ENCODE peak calls at places on chromosomes 1 and 21, in nine cellular contexts. W, Y, X, G, H, L, C, J and S are unnamed samples. For H3K27me3, the result is how much of the 10 kb centered on the place peaks cover.

GRCh38 chr1:167987174-167987573 is 50.3 kb upstream of the MPC2 start:
- DNase-seq in W (peak), Y (no peak), X (no peak), G (no peak), H (no peak), L (no peak), C (no peak), J (peak), S (no peak)

GRCh38 chr1:112698366-112699310 is 8.3 kb downstream of the RHOC start:
- DNase-seq in W (no peak), Y (no peak), X (no peak), G (no peak), H (peak), L (peak), C (no peak), J (no peak), S (peak)

GRCh38 chr21:43703068-43703880 is 15.7 kb upstream of the PDXK start:
- DNase-seq in W (peak), Y (peak), X (no peak), G (no peak), H (peak), L (no peak), C (no peak), J (peak), S (no peak)

GRCh38 chr1:91278754-91279153 is 125.9 kb downstream of the HFM1 start:
- DNase-seq in W (peak), Y (peak), X (no peak), G (no peak), H (no peak), L (no peak), C (no peak), J (peak), S (no peak)

GRCh38 chr1:56578963-56579875 is at the start of gene PLPP3:
- DNase-seq in W (peak), Y (peak), X (peak), G (peak), H (peak), L (peak), C (peak), J (peak), S (peak)

GRCh38 chr1:179228783-179229213 is 679 bp downstream of the ABL2 start:
- DNase-seq in W (peak), Y (peak), X (no peak), G (peak), H (peak), L (peak), C (no peak), J (no peak), S (peak)

GRCh38 chr1:232578681-232579195 is 51.2 kb downstream of the SIPA1L2 start:
- DNase-seq in W (no peak), Y (no peak), X (no peak), G (no peak), H (no peak), L (no peak), C (no peak), J (no peak), S (no peak)

GRCh38 chr1:219401723-219402431 is 211.0 kb downstream of the ZC3H11B start:
- DNase-seq in W (no peak), Y (no peak), X (no peak), G (no peak), H (no peak), L (no peak), C (no peak), J (no peak), S (no peak)

GRCh38 chr1:86942743-86943142 is 28.3 kb downstream of the HS2ST1 start:
- DNase-seq in W (no peak), Y (no peak), X (no peak), G (no peak), H (no peak), L (no peak), C (no peak), J (no peak), S (no peak)

GRCh38 chr1:149888999-149889289 is 10.4 kb upstream of the BOLA1 start:
- DNase-seq in W (no peak), Y (no peak), X (no peak), G (no peak), H (peak), L (peak), C (no peak), J (no peak), S (peak)

GRCh38 chr1:87644033-87644432 is 315.4 kb downstream of the LMO4 start:
- DNase-seq in W (peak), Y (no peak), X (no peak), G (no peak), H (no peak), L (no peak), C (no peak), J (peak), S (no peak)

GRCh38 chr1:50697440-50698421 is 262.3 kb downstream of the FAF1 start:
- DNase-seq in W (peak), Y (no peak), X (no peak), G (no peak), H (no peak), L (no peak), C (no peak), J (peak), S (no peak)

GRCh38 chr1:233597489-233597901 is 16.4 kb upstream of the KCNK1 start:
- DNase-seq in W (peak), Y (no peak), X (no peak), G (no peak), H (no peak), L (no peak), C (no peak), J (peak), S (no peak)

GRCh38 chr21:42839271-42840231 is 39.8 kb downstream of the WDR4 start:
- DNase-seq in W (no peak), Y (peak), X (no peak), G (no peak), H (no peak), L (peak), C (peak), J (no peak), S (no peak)

GRCh38 chr1:188433428-188433827 is 1604.7 kb downstream of the PLA2G4A start:
- DNase-seq in W (peak), Y (no peak), X (no peak), G (no peak), H (no peak), L (no peak), C (no peak), J (peak), S (no peak)

GRCh38 chr21:42377211-42377950 is 11.0 kb upstream of the TFF1 start:
- DNase-seq in W (no peak), Y (no peak), X (no peak), G (no peak), H (no peak), L (no peak), C (no peak), J (no peak), S (no peak)

GRCh38 chr1:46761740-46762139 is 37.1 kb upstream of the CYP4B1 start:
- DNase-seq in W (no peak), Y (no peak), X (no peak), G (no peak), H (no peak), L (no peak), C (no peak), J (no peak), S (no peak)

GRCh38 chr1:151147132-151147503 is 687 bp upstream of the SEMA6C start:
- DNase-seq in W (no peak), Y (no peak), X (no peak), G (no peak), H (no peak), L (peak), C (no peak), J (no peak), S (no peak)

GRCh38 chr1:9289724-9290493 is 2.8 kb upstream of the SPSB1 start:
- DNase-seq in W (peak), Y (no peak), X (no peak), G (peak), H (peak), L (peak), C (peak), J (peak), S (peak)

GRCh38 chr1:110594466-110595076 is 11.6 kb downstream of the KCNA2 start:
- DNase-seq in W (no peak), Y (no peak), X (no peak), G (no peak), H (peak), L (no peak), C (no peak), J (no peak), S (no peak)

GRCh38 chr1:224054012-224054411 is 59.9 kb upstream of the FBXO28 start:
- DNase-seq in W (no peak), Y (no peak), X (no peak), G (no peak), H (no peak), L (no peak), C (no peak), J (no peak), S (no peak)

GRCh38 chr1:3836421-3836820 is 20.6 kb downstream of the CEP104 start:
- DNase-seq in W (peak), Y (no peak), X (no peak), G (no peak), H (no peak), L (no peak), C (no peak), J (peak), S (no peak)

DNA sequence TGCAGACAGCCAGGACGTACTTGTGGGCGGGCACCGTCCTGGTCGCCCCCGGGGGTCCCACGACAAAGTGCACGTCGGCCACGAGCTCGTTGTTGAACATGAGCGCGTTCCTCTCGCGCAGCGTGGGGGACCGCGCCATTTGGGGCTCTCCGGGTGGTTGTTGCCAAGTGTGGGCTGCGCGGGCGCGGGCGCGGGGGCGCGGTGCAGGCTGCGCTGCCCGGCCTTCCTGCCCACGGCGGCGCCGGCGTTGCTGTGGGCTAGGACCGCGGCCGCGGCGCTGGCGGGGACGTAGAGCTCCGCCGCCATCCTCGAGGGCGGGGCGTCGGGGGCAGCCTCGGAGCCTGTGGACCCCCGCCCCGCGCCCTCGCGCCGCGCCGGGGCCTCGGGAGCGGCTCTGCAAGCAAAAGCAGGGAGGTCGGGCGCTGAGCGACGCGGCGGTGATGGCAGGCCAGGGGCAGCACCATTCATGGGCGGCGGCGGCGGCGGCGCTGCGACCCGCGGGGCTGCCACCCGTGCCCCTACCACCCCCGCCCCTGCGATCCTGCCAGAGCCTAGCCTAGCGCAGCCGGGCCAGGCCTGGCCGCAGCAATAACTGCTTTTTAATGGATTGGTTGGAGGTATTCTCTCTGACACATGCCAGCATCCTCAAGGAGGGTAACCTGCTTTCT is 10.4 kb downstream of the CNR2 start:
- DNase-seq in W (no peak), Y (peak), X (no peak), G (no peak), H (no peak), L (no peak), C (no peak), J (no peak), S (no peak)
- H3K27me3 ChIP-seq in W (under half), Y (under half), X (under half), G (under half), H (under half), L (under half), C (under half), J (under half), S (under half)

DNA sequence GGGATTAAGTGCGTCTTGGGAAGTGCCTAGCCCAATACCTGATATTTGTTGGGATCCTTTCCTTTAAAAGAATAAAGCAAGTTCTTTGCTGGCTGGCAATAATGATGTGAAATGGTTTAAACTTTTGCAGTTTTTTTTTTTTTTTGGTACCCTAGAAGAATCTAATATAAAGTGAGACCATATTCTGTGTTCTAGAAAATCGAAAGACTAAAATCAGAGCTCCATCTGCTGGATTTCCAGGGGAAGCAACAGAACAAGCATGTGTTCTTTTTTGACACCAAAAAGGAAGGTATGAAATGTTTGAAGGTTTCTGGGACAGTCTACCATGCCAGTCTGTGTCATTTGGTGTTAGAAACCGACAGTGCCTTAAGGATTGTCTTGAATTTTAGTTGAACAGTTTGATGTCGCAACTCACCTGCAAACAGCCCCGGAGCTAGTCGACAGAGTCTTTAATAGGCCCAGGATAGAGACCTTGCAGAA is 6.4 kb downstream of the UTP11 start:
- DNase-seq in W (no peak), Y (no peak), X (no peak), G (no peak), H (no peak), L (no peak), C (no peak), J (no peak), S (no peak)
- TF ChIP-seq CTCF in W (peak), Y (peak), X (peak), G (peak), H (peak), L (peak), C (no peak), J (peak), S (peak)

GRCh38 chr1:30383131-30383793 is 340.1 kb downstream of the MATN1 start:
- DNase-seq in W (peak), Y (peak), X (no peak), G (no peak), H (no peak), L (no peak), C (no peak), J (peak), S (no peak)

GRCh38 chr1:30385246-30385940 is 338.0 kb downstream of the MATN1 start:
- DNase-seq in W (no peak), Y (no peak), X (no peak), G (no peak), H (no peak), L (peak), C (no peak), J (no peak), S (no peak)

GRCh38 chr1:30384286-30385245 is 338.8 kb downstream of the MATN1 start:
- DNase-seq in W (peak), Y (peak), X (no peak), G (no peak), H (no peak), L (no peak), C (no peak), J (peak), S (no peak)

GRCh38 chr1:30386145-30386926 is 337.0 kb downstream of the MATN1 start:
- DNase-seq in W (no peak), Y (no peak), X (no peak), G (no peak), H (no peak), L (no peak), C (no peak), J (no peak), S (no peak)

DNA sequence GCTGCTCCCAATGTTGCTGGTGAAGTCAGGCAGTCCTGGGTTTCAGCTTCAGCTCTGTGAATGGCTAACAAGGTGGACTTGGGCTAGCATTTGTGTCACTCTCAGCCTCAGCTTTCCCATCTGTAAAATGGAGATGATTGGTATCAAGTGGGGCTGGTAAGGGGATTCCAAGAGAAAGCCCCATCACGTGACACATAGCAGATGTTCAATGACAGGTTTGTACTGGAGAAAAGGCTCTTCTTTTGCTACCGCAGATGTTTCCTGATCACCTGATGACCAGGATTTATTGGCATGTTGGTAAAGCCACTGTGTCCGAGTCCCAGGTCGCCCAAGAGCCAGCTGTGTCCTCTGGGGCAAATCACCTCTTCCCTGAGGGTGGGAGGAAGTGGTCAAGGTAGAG is 335.0 kb downstream of the MATN1 start:
- DNase-seq in W (no peak), Y (no peak), X (no peak), G (no peak), H (no peak), L (no peak), C (no peak), J (no peak), S (no peak)
- H3K27me3 ChIP-seq in W (under half), Y (under half), X (under half), G (under half), H (under half), L (under half), C (under half), J (under half), S (under half)

DNA sequence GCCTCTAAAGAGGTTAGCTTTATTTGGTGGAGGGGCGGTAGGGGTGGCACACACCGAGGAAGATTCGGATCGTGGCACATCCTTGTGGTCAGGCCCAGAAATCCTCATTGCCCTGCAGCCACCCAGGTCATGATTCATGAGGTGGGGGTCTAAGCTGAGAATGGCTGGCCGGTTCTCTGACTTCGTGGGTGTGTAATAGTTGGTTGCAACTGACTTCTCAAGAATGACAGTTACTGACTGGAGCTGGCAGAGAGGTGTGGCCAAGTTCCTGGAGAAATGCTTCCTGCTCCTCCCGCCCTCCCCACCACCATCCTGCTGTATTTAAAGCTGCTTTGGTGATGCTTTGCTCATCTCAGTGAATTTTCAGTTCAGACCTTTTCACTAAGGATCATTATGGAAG is 198.6 kb downstream of the KIF26B start:
- DNase-seq in W (no peak), Y (no peak), X (no peak), G (no peak), H (no peak), L (no peak), C (no peak), J (no peak), S (no peak)
- TF ChIP-seq CTCF in W (no peak), Y (no peak), X (no peak), G (no peak), H (no peak), L (no peak), C (no peak), J (no peak), S (no peak)

DNA sequence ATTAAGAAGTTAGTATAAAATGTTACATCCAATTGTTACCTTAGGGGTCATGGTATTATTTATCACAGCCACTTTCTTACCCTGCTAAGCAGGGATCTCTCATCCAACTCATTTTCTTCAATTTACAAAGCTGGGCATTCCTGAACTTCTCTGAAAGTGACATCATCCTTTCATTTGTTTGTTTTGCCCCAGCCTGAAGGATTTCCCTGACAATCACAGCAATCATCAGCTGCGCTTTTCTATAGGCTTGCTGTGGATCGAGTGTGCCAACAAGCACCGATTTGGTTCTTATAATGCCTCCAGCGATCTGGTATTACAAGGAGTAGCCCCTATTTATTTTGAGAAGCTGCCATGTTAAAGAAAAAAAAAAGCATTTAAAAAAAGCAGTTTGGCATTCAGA is 240.2 kb downstream of the USH2A start:
- DNase-seq in W (peak), Y (no peak), X (no peak), G (no peak), H (no peak), L (no peak), C (no peak), J (peak), S (no peak)
- H3K27me3 ChIP-seq in W (under half), Y (under half), X (under half), G (under half), H (under half), L (under half), C (under half), J (under half), S (under half)

DNA sequence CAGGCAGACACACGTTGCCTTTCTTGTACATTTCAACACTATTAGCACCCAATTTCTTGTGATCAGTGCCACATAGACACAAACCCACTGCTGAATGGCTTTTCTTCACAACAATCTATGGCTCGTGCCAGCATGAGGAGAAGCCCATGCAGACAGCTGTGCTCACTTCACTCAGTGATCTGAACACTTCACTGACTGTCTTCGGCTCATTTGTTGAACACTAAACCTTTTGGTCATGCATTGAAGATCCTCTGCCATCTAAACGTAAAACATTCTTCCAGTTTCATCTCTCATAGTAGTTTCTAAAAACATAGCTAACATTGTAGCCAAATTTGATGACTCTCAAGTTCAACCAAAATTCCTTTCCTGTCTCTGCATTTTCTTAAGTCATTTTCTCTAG is 331.0 kb upstream of the ZP4 start:
- DNase-seq in W (no peak), Y (no peak), X (no peak), G (no peak), H (no peak), L (no peak), C (no peak), J (no peak), S (no peak)
- TF ChIP-seq CTCF in W (no peak), Y (no peak), X (no peak), G (no peak), H (no peak), L (no peak), C (no peak), J (no peak), S (no peak)